ENCODE peak calls at places on chromosomes 2 and 18, in five cellular contexts. One of them, this sample, is unnamed.

GRCh38 chr2:174939046-174939445 is 66.1 kb downstream of the CHN1 start:
- DNase-seq in H1: no peak
- DNase-seq in mesenchymal stem cell: peak
- DNase-seq in H9: no peak
- DNase-seq in neuronal stem cell: no peak
- DNase-seq in this sample: no peak

GRCh38 chr2:120856421-120856862 is 120.8 kb downstream of the GLI2 start:
- DNase-seq in H9: peak
- DNase-seq in neuronal stem cell: peak
- DNase-seq in H1: no peak
- DNase-seq in mesenchymal stem cell: peak
- DNase-seq in this sample: peak

GRCh38 chr2:239814917-239815637 is 210.1 kb downstream of the NDUFA10 start:
- DNase-seq in H9: no peak
- DNase-seq in mesenchymal stem cell: no peak
- DNase-seq in neuronal stem cell: no peak
- DNase-seq in H1: no peak
- DNase-seq in this sample: no peak

GRCh38 chr2:233448565-233448964 is 94.3 kb downstream of the DGKD start:
- DNase-seq in H9: no peak
- DNase-seq in neuronal stem cell: no peak
- DNase-seq in mesenchymal stem cell: no peak
- DNase-seq in H1: no peak
- DNase-seq in this sample: no peak

GRCh38 chr18:4888251-4888650 is 308.8 kb downstream of the AKAIN1 start:
- DNase-seq in neuronal stem cell: no peak
- DNase-seq in H1: no peak
- DNase-seq in H9: no peak
- DNase-seq in mesenchymal stem cell: no peak
- DNase-seq in this sample: no peak

GRCh38 chr2:36951030-36951518 is 15.3 kb downstream of the STRN start:
- DNase-seq in mesenchymal stem cell: no peak
- DNase-seq in H1: no peak
- DNase-seq in neuronal stem cell: no peak
- DNase-seq in H9: no peak
- DNase-seq in this sample: no peak

GRCh38 chr2:18093196-18093595 is 214.7 kb downstream of the KCNS3 start:
- DNase-seq in H9: no peak
- DNase-seq in mesenchymal stem cell: no peak
- DNase-seq in neuronal stem cell: no peak
- DNase-seq in H1: no peak
- DNase-seq in this sample: no peak

GRCh38 chr2:28822036-28822435 is 11.4 kb downstream of the SPDYA start:
- DNase-seq in H9: no peak
- DNase-seq in mesenchymal stem cell: no peak
- DNase-seq in H1: no peak
- DNase-seq in neuronal stem cell: no peak
- DNase-seq in this sample: no peak

GRCh38 chr2:68719912-68720311 is 14.7 kb upstream of the ARHGAP25 start:
- DNase-seq in mesenchymal stem cell: no peak
- DNase-seq in H9: no peak
- DNase-seq in H1: no peak
- DNase-seq in neuronal stem cell: no peak
- DNase-seq in this sample: no peak

GRCh38 chr2:136057023-136057801 is 60.7 kb downstream of the CXCR4 start:
- DNase-seq in H1: no peak
- DNase-seq in mesenchymal stem cell: no peak
- DNase-seq in H9: no peak
- DNase-seq in neuronal stem cell: no peak
- DNase-seq in this sample: no peak

GRCh38 chr2:73031725-73032701 is 39.5 kb downstream of the SFXN5 start:
- DNase-seq in neuronal stem cell: no peak
- DNase-seq in mesenchymal stem cell: no peak
- DNase-seq in H1: no peak
- DNase-seq in H9: no peak
- DNase-seq in this sample: no peak

GRCh38 chr2:27369471-27370025 is 590 bp downstream of the EIF2B4 start:
- DNase-seq in mesenchymal stem cell: no peak
- DNase-seq in H9: peak
- DNase-seq in H1: no peak
- DNase-seq in neuronal stem cell: no peak
- DNase-seq in this sample: no peak

GRCh38 chr2:141380625-141381012 is 750.2 kb downstream of the LRP1B start:
- DNase-seq in H1: no peak
- DNase-seq in H9: no peak
- DNase-seq in neuronal stem cell: no peak
- DNase-seq in mesenchymal stem cell: peak
- DNase-seq in this sample: peak

GRCh38 chr2:98903767-98904485 is 32.1 kb downstream of the CRACDL start:
- DNase-seq in H1: no peak
- DNase-seq in H9: peak
- DNase-seq in neuronal stem cell: no peak
- DNase-seq in mesenchymal stem cell: no peak
- DNase-seq in this sample: no peak

GRCh38 chr2:231015462-231015861 is 19.5 kb downstream of the SPATA3 start:
- DNase-seq in neuronal stem cell: no peak
- DNase-seq in H9: no peak
- DNase-seq in mesenchymal stem cell: no peak
- DNase-seq in H1: no peak
- DNase-seq in this sample: peak

GRCh38 chr2:73532381-73532780 is 109.8 kb downstream of the NAT8 start:
- DNase-seq in mesenchymal stem cell: no peak
- DNase-seq in H1: no peak
- DNase-seq in neuronal stem cell: no peak
- DNase-seq in H9: no peak
- DNase-seq in this sample: peak

GRCh38 chr2:48170281-48170680 is 264.0 kb upstream of the FBXO11 start:
- DNase-seq in H1: no peak
- DNase-seq in H9: no peak
- DNase-seq in mesenchymal stem cell: peak
- DNase-seq in neuronal stem cell: no peak
- DNase-seq in this sample: peak
- H2BK120ac ChIP-seq in H1: no peak
- H2BK120ac ChIP-seq in H9: no peak
- H2BK120ac ChIP-seq in mesenchymal stem cell: no peak
- H2BK120ac ChIP-seq in neuronal stem cell: no peak
- H2BK120ac ChIP-seq in this sample: no peak

DNA sequence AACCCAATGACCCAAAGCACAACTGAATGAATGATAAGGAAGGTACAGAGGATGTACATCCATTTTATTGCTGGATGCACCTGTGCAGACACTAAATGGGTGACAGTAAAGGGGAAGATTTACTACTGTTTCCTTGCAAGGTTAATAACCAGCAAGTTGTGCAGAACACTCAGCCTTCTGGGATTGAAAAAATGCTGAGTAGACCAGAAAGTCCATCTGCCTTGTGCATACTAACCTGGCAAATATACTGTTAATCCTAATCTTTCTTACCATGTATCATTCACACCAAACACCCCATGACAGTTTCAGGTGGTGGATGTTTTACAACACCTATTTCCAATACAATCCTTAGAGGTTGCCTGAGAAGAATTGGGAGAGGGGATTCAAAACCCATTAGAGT is 814.1 kb upstream of the NRXN1 start:
- DNase-seq in H9: no peak
- DNase-seq in H1: no peak
- DNase-seq in mesenchymal stem cell: no peak
- DNase-seq in neuronal stem cell: no peak
- DNase-seq in this sample: no peak
- H2BK12ac ChIP-seq in H9: no peak
- H2BK12ac ChIP-seq in H1: no peak
- H2BK12ac ChIP-seq in mesenchymal stem cell: no peak
- H2BK12ac ChIP-seq in neuronal stem cell: no peak
- H2BK12ac ChIP-seq in this sample: no peak

GRCh38 chr18:5975111-5975622 is 79.8 kb upstream of the TMEM200C start:
- DNase-seq in H1: no peak
- DNase-seq in H9: no peak
- DNase-seq in neuronal stem cell: no peak
- DNase-seq in mesenchymal stem cell: peak
- DNase-seq in this sample: no peak
- H3K4ac ChIP-seq in H1: no peak
- H3K4ac ChIP-seq in H9: no peak
- H3K4ac ChIP-seq in neuronal stem cell: no peak
- H3K4ac ChIP-seq in mesenchymal stem cell: no peak
- H3K4ac ChIP-seq in this sample: no peak

GRCh38 chr2:102256281-102256680 is 55.1 kb upstream of the IL1RL1 start:
- DNase-seq in H9: no peak
- DNase-seq in neuronal stem cell: no peak
- DNase-seq in mesenchymal stem cell: no peak
- DNase-seq in H1: no peak
- DNase-seq in this sample: no peak
- H2BK120ac ChIP-seq in H9: no peak
- H2BK120ac ChIP-seq in neuronal stem cell: no peak
- H2BK120ac ChIP-seq in mesenchymal stem cell: no peak
- H2BK120ac ChIP-seq in H1: no peak
- H2BK120ac ChIP-seq in this sample: no peak